ENCODE peak calls at places on chromosome 18, in seven cellular contexts. One of them, this sample, is unnamed.

GRCh38 chr18:38241736-38242135 is 676.1 kb upstream of the CELF4 start:
- DNase-seq in tibial nerve: no peak
- DNase-seq in iris pigment epithelial cell: peak
- DNase-seq in DMS 273 treated with DMSO at 0.1 percent for 48 hours: no peak
- DNase-seq in activated CD4-positive, CD25-positive, alpha-beta regulatory T cell treated with anti-CD3 and anti-CD28 coated beads, Interleukin-2, amount 50 U/mL, for 72 hours: no peak
- DNase-seq in NCI-H1417: no peak
- DNase-seq in EL: no peak
- DNase-seq in this sample: peak

GRCh38 chr18:79186649-79187048 is 117.5 kb downstream of the ATP9B start:
- DNase-seq in EL: no peak
- DNase-seq in activated CD4-positive, CD25-positive, alpha-beta regulatory T cell treated with anti-CD3 and anti-CD28 coated beads, Interleukin-2, amount 50 U/mL, for 72 hours: no peak
- DNase-seq in tibial nerve: no peak
- DNase-seq in NCI-H1417: peak
- DNase-seq in DMS 273 treated with DMSO at 0.1 percent for 48 hours: no peak
- DNase-seq in iris pigment epithelial cell: no peak
- DNase-seq in this sample: no peak

GRCh38 chr18:10320848-10321247 is 133.6 kb upstream of the APCDD1 start:
- DNase-seq in EL: peak
- DNase-seq in activated CD4-positive, CD25-positive, alpha-beta regulatory T cell treated with anti-CD3 and anti-CD28 coated beads, Interleukin-2, amount 50 U/mL, for 72 hours: no peak
- DNase-seq in iris pigment epithelial cell: peak
- DNase-seq in DMS 273 treated with DMSO at 0.1 percent for 48 hours: no peak
- DNase-seq in NCI-H1417: no peak
- DNase-seq in tibial nerve: peak
- DNase-seq in this sample: peak

GRCh38 chr18:984004-984403 is 79.3 kb downstream of the ADCYAP1 start:
- DNase-seq in tibial nerve: no peak
- DNase-seq in EL: no peak
- DNase-seq in activated CD4-positive, CD25-positive, alpha-beta regulatory T cell treated with anti-CD3 and anti-CD28 coated beads, Interleukin-2, amount 50 U/mL, for 72 hours: no peak
- DNase-seq in DMS 273 treated with DMSO at 0.1 percent for 48 hours: no peak
- DNase-seq in iris pigment epithelial cell: no peak
- DNase-seq in NCI-H1417: no peak
- DNase-seq in this sample: no peak

GRCh38 chr18:44887227-44887631 is 206.5 kb downstream of the SETBP1 start:
- DNase-seq in activated CD4-positive, CD25-positive, alpha-beta regulatory T cell treated with anti-CD3 and anti-CD28 coated beads, Interleukin-2, amount 50 U/mL, for 72 hours: peak
- DNase-seq in iris pigment epithelial cell: peak
- DNase-seq in DMS 273 treated with DMSO at 0.1 percent for 48 hours: peak
- DNase-seq in EL: peak
- DNase-seq in tibial nerve: no peak
- DNase-seq in NCI-H1417: no peak
- DNase-seq in this sample: peak

GRCh38 chr18:6741290-6741689 is 11.8 kb downstream of the ARHGAP28 start:
- DNase-seq in activated CD4-positive, CD25-positive, alpha-beta regulatory T cell treated with anti-CD3 and anti-CD28 coated beads, Interleukin-2, amount 50 U/mL, for 72 hours: no peak
- DNase-seq in tibial nerve: no peak
- DNase-seq in iris pigment epithelial cell: peak
- DNase-seq in DMS 273 treated with DMSO at 0.1 percent for 48 hours: no peak
- DNase-seq in EL: peak
- DNase-seq in NCI-H1417: no peak
- DNase-seq in this sample: peak

GRCh38 chr18:56975276-56975675 is 171.6 kb upstream of the BOD1L2 start:
- DNase-seq in DMS 273 treated with DMSO at 0.1 percent for 48 hours: no peak
- DNase-seq in tibial nerve: no peak
- DNase-seq in NCI-H1417: no peak
- DNase-seq in activated CD4-positive, CD25-positive, alpha-beta regulatory T cell treated with anti-CD3 and anti-CD28 coated beads, Interleukin-2, amount 50 U/mL, for 72 hours: no peak
- DNase-seq in iris pigment epithelial cell: no peak
- DNase-seq in EL: no peak
- DNase-seq in this sample: no peak

GRCh38 chr18:3132700-3133099 is 87.1 kb downstream of the MYOM1 start:
- DNase-seq in iris pigment epithelial cell: no peak
- DNase-seq in tibial nerve: no peak
- DNase-seq in NCI-H1417: no peak
- DNase-seq in EL: no peak
- DNase-seq in activated CD4-positive, CD25-positive, alpha-beta regulatory T cell treated with anti-CD3 and anti-CD28 coated beads, Interleukin-2, amount 50 U/mL, for 72 hours: no peak
- DNase-seq in DMS 273 treated with DMSO at 0.1 percent for 48 hours: no peak
- DNase-seq in this sample: no peak

GRCh38 chr18:29154758-29155725 is 978.1 kb upstream of the CDH2 start:
- DNase-seq in activated CD4-positive, CD25-positive, alpha-beta regulatory T cell treated with anti-CD3 and anti-CD28 coated beads, Interleukin-2, amount 50 U/mL, for 72 hours: no peak
- DNase-seq in tibial nerve: no peak
- DNase-seq in EL: peak
- DNase-seq in NCI-H1417: no peak
- DNase-seq in iris pigment epithelial cell: peak
- DNase-seq in DMS 273 treated with DMSO at 0.1 percent for 48 hours: no peak
- DNase-seq in this sample: peak

GRCh38 chr18:48851563-48851962 is 99.2 kb downstream of the SMAD7 start:
- DNase-seq in EL: no peak
- DNase-seq in iris pigment epithelial cell: no peak
- DNase-seq in tibial nerve: no peak
- DNase-seq in activated CD4-positive, CD25-positive, alpha-beta regulatory T cell treated with anti-CD3 and anti-CD28 coated beads, Interleukin-2, amount 50 U/mL, for 72 hours: no peak
- DNase-seq in DMS 273 treated with DMSO at 0.1 percent for 48 hours: no peak
- DNase-seq in NCI-H1417: no peak
- DNase-seq in this sample: peak

GRCh38 chr18:4106407-4107033 is 348.6 kb downstream of the DLGAP1 start:
- DNase-seq in DMS 273 treated with DMSO at 0.1 percent for 48 hours: no peak
- DNase-seq in NCI-H1417: peak
- DNase-seq in EL: peak
- DNase-seq in activated CD4-positive, CD25-positive, alpha-beta regulatory T cell treated with anti-CD3 and anti-CD28 coated beads, Interleukin-2, amount 50 U/mL, for 72 hours: peak
- DNase-seq in tibial nerve: peak
- DNase-seq in iris pigment epithelial cell: peak
- DNase-seq in this sample: peak

GRCh38 chr18:23921716-23922285 is 92.8 kb upstream of the TTC39C start:
- DNase-seq in EL: no peak
- DNase-seq in NCI-H1417: no peak
- DNase-seq in DMS 273 treated with DMSO at 0.1 percent for 48 hours: no peak
- DNase-seq in tibial nerve: no peak
- DNase-seq in activated CD4-positive, CD25-positive, alpha-beta regulatory T cell treated with anti-CD3 and anti-CD28 coated beads, Interleukin-2, amount 50 U/mL, for 72 hours: no peak
- DNase-seq in iris pigment epithelial cell: peak
- DNase-seq in this sample: no peak

GRCh38 chr18:159037-159652 is 788 bp downstream of the USP14 start:
- DNase-seq in iris pigment epithelial cell: peak
- DNase-seq in EL: peak
- DNase-seq in DMS 273 treated with DMSO at 0.1 percent for 48 hours: no peak
- DNase-seq in NCI-H1417: peak
- DNase-seq in tibial nerve: no peak
- DNase-seq in activated CD4-positive, CD25-positive, alpha-beta regulatory T cell treated with anti-CD3 and anti-CD28 coated beads, Interleukin-2, amount 50 U/mL, for 72 hours: no peak
- DNase-seq in this sample: no peak